ENCODE peak calls at places on chromosomes 6 and 20, in nine cellular contexts. L, M, Y, O, V, K, Z, J and P are unnamed samples.

GRCh38 chr6:56759521-56759920 is 116.8 kb upstream of the DST start:
- DNase-seq in L (no peak), M (no peak), Y (no peak), O (no peak), V (no peak), K (no peak), Z (no peak), J (no peak), P (no peak)

GRCh38 chr20:701401-702129 is 26.0 kb upstream of the SCRT2 start:
- DNase-seq in L (no peak), M (no peak), Y (no peak), O (no peak), V (no peak), K (no peak), Z (no peak), J (no peak), P (no peak)

GRCh38 chr6:96391776-96392175 is 129.8 kb upstream of the UFL1 start:
- DNase-seq in L (no peak), M (peak), Y (no peak), O (peak), V (peak), K (no peak), Z (peak), J (peak), P (peak)

GRCh38 chr6:127725821-127726220 is 148.8 kb downstream of the C6orf58 start:
- DNase-seq in L (no peak), M (no peak), Y (no peak), O (no peak), V (no peak), K (no peak), Z (no peak), J (no peak), P (no peak)

GRCh38 chr6:37871616-37872384 is 52.3 kb downstream of the ZFAND3 start:
- DNase-seq in L (no peak), M (no peak), Y (no peak), O (no peak), V (no peak), K (no peak), Z (no peak), J (no peak), P (no peak)

GRCh38 chr6:55528624-55529023 is 50.4 kb downstream of the HMGCLL1 start:
- DNase-seq in L (no peak), M (no peak), Y (peak), O (no peak), V (no peak), K (no peak), Z (no peak), J (no peak), P (no peak)

GRCh38 chr20:25470045-25470444 is 62.6 kb downstream of the GINS1 start:
- DNase-seq in L (no peak), M (peak), Y (no peak), O (no peak), V (no peak), K (peak), Z (peak), J (no peak), P (peak)

GRCh38 chr20:43938932-43939761 is 24.5 kb downstream of the TOX2 start:
- DNase-seq in L (peak), M (no peak), Y (peak), O (no peak), V (peak), K (no peak), Z (no peak), J (no peak), P (no peak)

GRCh38 chr20:1555952-1556351 is 1.6 kb downstream of the SIRPD start:
- DNase-seq in L (no peak), M (no peak), Y (no peak), O (no peak), V (no peak), K (no peak), Z (no peak), J (no peak), P (no peak)